ENCODE peak calls at places on chromosomes 7 and 10, in four cellular contexts. Y is K562, U is H1, F is HepG2. Q is an unnamed sample.

GRCh38 chr7:29239638-29240037 is 45.1 kb downstream of the CHN2 start:
- DNase-seq in Y (peak), U (peak), F (no peak), Q (no peak)

GRCh38 chr7:47314728-47315601 is 266.9 kb downstream of the TNS3 start:
- DNase-seq in Y (no peak), U (no peak), F (no peak), Q (peak)

GRCh38 chr10:15859865-15860691 is at the start of gene MINDY3:
- DNase-seq in Y (peak), U (peak), F (peak), Q (peak)

GRCh38 chr7:50937727-50938126 is 155.0 kb upstream of the GRB10 start:
- DNase-seq in Y (no peak), U (no peak), F (no peak), Q (no peak)

GRCh38 chr10:131888186-131888604 is 12.6 kb upstream of the PPP2R2D start:
- DNase-seq in Y (no peak), U (no peak), F (no peak), Q (no peak)

GRCh38 chr10:102757323-102757722 is 13.6 kb downstream of the WBP1L start:
- DNase-seq in Y (no peak), U (no peak), F (no peak), Q (no peak)

GRCh38 chr7:142745091-142745635 is 4.1 kb upstream of the PRSS1 start:
- DNase-seq in Y (peak), U (no peak), F (no peak), Q (no peak)

GRCh38 chr7:143936087-143937009 is 1.3 kb downstream of the OR2F2 start:
- DNase-seq in Y (no peak), U (no peak), F (no peak), Q (no peak)

GRCh38 chr10:123142701-123143161 is 5.2 kb upstream of the HMX2 start:
- DNase-seq in Y (no peak), U (no peak), F (no peak), Q (no peak)

GRCh38 chr7:134832367-134832766 is 52.9 kb downstream of the CALD1 start:
- DNase-seq in Y (no peak), U (no peak), F (no peak), Q (no peak)

GRCh38 chr7:134835463-134835823 is 56.0 kb downstream of the CALD1 start:
- DNase-seq in Y (no peak), U (no peak), F (no peak), Q (no peak)

GRCh38 chr7:134834689-134835462 is 55.4 kb downstream of the CALD1 start:
- DNase-seq in Y (peak), U (no peak), F (peak), Q (peak)

GRCh38 chr7:134831862-134832261 is 52.4 kb downstream of the CALD1 start:
- DNase-seq in Y (peak), U (no peak), F (no peak), Q (no peak)

GRCh38 chr7:134836447-134836846 is 57.0 kb downstream of the CALD1 start:
- DNase-seq in Y (peak), U (no peak), F (no peak), Q (no peak)
- H2AFZ ChIP-seq in Y (peak), U (no peak), F (no peak), Q (no peak)

GRCh38 chr7:133309333-133309732 is 56.5 kb downstream of the EXOC4 start:
- DNase-seq in Y (no peak), U (no peak), F (no peak), Q (no peak)

GRCh38 chr7:133310232-133310852 is 57.5 kb downstream of the EXOC4 start:
- DNase-seq in Y (no peak), U (no peak), F (peak), Q (peak)

GRCh38 chr7:133313575-133313974 is 60.7 kb downstream of the EXOC4 start:
- DNase-seq in Y (no peak), U (no peak), F (no peak), Q (no peak)

GRCh38 chr7:133315332-133316040 is 62.6 kb downstream of the EXOC4 start:
- DNase-seq in Y (no peak), U (no peak), F (no peak), Q (peak)

GRCh38 chr7:133314084-133314483 is 61.2 kb downstream of the EXOC4 start:
- DNase-seq in Y (no peak), U (no peak), F (no peak), Q (no peak)
- TF ChIP-seq JUN in Y (no peak), U (no peak), F (no peak), Q (no peak)

DNA sequence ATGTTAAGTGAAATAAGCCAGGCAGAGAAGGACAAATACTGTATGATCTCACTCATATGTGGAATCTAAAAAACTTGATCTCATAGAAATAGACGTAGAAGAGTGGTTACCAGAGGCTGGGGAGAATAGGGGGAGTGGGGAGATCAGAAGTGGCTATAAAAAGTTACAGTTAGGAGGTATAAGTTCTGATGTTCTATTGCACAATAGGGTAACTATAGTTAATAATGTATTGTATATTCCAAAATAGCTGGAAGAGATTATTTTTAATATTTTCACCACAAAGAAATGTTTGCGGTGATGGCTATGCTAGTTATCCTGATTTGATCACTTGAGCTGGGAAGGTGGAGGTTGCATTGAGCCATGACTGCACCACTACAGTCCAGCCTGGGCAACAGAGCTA is 53.8 kb downstream of the SLC18A2 start:
- DNase-seq in Y (no peak), U (no peak), F (no peak), Q (no peak)
- H2AFZ ChIP-seq in Y (no peak), U (no peak), F (no peak), Q (no peak)

GRCh38 chr7:151135866-151136514 is 31.5 kb downstream of the GBX1 start:
- DNase-seq in Y (no peak), U (no peak), F (no peak), Q (no peak)
- TF ChIP-seq JUN in Y (no peak), U (no peak), F (no peak), Q (no peak)

GRCh38 chr10:69807696-69808095 is 6.0 kb downstream of the COL13A1 start:
- DNase-seq in Y (peak), U (no peak), F (no peak), Q (peak)
- H2AFZ ChIP-seq in Y (no peak), U (no peak), F (no peak), Q (no peak)

DNA sequence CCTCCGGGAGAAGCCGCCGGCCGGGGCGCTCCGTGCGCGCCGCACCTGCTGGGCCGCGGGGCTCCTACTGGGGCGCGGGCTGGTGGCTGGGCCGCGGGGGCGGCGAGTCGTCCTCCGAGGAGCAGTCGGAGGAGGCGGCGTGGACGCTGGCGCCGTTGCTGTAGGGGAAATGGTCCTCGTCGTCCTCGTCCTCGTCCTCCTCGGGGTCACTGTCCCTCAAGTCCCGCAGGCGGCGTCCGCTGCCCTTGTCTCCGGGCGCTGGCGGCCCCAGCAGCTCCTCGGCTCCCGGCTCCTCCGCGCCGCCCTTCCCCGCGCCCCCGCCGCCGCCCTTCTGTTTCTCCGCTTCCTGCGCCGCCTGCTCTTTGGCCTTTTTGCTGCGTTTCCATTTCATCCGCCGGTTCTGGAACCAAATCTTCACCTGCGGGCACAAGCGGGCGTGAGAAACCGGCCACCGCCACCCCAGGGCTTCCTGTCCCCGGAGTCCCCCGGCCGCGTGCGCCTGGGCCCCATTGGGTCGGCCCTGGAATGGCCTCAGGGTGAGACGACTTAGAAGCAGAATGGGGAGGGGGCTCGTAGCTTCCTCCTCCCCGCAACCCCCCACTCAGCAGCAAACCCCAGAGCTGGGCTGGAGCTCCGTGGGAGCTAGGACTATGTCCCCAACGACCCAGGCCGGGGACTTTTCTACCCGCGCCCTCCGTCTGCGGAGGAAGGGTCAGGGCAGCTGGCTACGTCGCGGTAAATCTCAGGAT is 4.8 kb downstream of the MNX1 start:
- DNase-seq in Y (no peak), U (no peak), F (no peak), Q (no peak)
- TF ChIP-seq JUN in Y (no peak), U (no peak), F (no peak), Q (no peak)

GRCh38 chr7:135512135-135512887 is 2.4 kb upstream of the CNOT4 start:
- DNase-seq in Y (peak), U (no peak), F (peak), Q (peak)

GRCh38 chr7:135519233-135519688 is 9.4 kb upstream of the CNOT4 start:
- DNase-seq in Y (peak), U (no peak), F (no peak), Q (peak)

GRCh38 chr7:135510603-135511183 is 791 bp upstream of the CNOT4 start:
- DNase-seq in Y (peak), U (no peak), F (peak), Q (peak)

GRCh38 chr7:135517060-135517459 is 7.2 kb upstream of the CNOT4 start:
- DNase-seq in Y (peak), U (no peak), F (no peak), Q (no peak)

DNA sequence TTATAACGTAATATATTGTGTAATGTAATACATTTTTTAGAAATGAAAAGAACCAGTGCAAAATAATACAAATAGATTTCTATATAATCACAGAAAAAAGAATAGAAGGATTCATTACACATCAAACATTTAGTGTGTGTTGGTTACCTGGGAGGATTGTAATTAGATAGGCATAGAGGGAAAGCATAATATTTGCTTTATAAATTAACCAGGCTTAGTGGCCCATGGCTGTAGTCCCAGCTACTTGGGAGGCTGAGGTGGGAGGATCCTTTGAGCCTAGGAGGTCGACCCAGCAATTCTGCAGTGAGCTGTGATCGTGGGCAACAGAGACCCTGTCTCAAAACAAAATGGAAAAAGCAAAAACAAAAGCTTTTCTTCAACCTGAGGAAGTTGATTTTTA is 5.0 kb upstream of the CNOT4 start:
- DNase-seq in Y (no peak), U (no peak), F (no peak), Q (no peak)
- H2AFZ ChIP-seq in Y (no peak), U (no peak), F (no peak), Q (no peak)